ENCODE peak calls at places on chromosomes 3 and 15, in nine cellular contexts. A is heart right ventricle, B is heart left ventricle, G is foreskin fibroblast, P is GM23248, M is fibroblast of pulmonary artery, Y is mesendoderm, J is lower lobe of right lung, N is GM12878. W is an unnamed sample.

GRCh38 chr3:139518926-139519842 is 20.4 kb downstream of the RBP1 start:
- DNase-seq in A (no peak), B (no peak), G (no peak), P (no peak), M (no peak), Y (no peak), J (no peak), N (no peak), W (no peak)

GRCh38 chr3:42149537-42150426 is 58.6 kb downstream of the TRAK1 start:
- DNase-seq in A (no peak), B (no peak), G (no peak), P (no peak), M (no peak), Y (peak), J (peak), N (no peak), W (no peak)

GRCh38 chr3:163809540-163809993 is 1268.7 kb downstream of the SI start:
- DNase-seq in A (no peak), B (no peak), G (no peak), P (no peak), M (no peak), Y (peak), J (no peak), N (peak), W (no peak)

GRCh38 chr3:67006460-67006859 is 8.4 kb downstream of the KBTBD8 start:
- DNase-seq in A (no peak), B (no peak), G (no peak), P (no peak), M (peak), Y (no peak), J (no peak), N (no peak), W (no peak)

GRCh38 chr3:52437326-52438103 is 7.4 kb downstream of the SEMA3G start:
- DNase-seq in A (no peak), B (peak), G (no peak), P (no peak), M (no peak), Y (no peak), J (no peak), N (no peak), W (no peak)

GRCh38 chr3:133192363-133192945 is 154.3 kb downstream of the TMEM108 start:
- DNase-seq in A (no peak), B (no peak), G (no peak), P (no peak), M (no peak), Y (peak), J (no peak), N (no peak), W (no peak)

GRCh38 chr15:63192604-63193206 is 3.3 kb downstream of the RAB8B start:
- DNase-seq in A (no peak), B (no peak), G (no peak), P (no peak), M (no peak), Y (no peak), J (no peak), N (no peak), W (peak)

GRCh38 chr3:58497074-58497473 is 5.2 kb downstream of the KCTD6 start:
- DNase-seq in A (no peak), B (no peak), G (no peak), P (no peak), M (no peak), Y (peak), J (no peak), N (no peak), W (no peak)

GRCh38 chr15:89132611-89133242 is 44.5 kb downstream of the ABHD2 start:
- DNase-seq in A (no peak), B (no peak), G (no peak), P (no peak), M (peak), Y (no peak), J (no peak), N (no peak), W (no peak)

GRCh38 chr15:63923993-63924950 is 90.5 kb upstream of the HERC1 start:
- DNase-seq in A (no peak), B (no peak), G (no peak), P (no peak), M (no peak), Y (no peak), J (no peak), N (no peak), W (no peak)

GRCh38 chr3:127413871-127414270 is 126.0 kb upstream of the PRR20G start:
- DNase-seq in A (no peak), B (peak), G (no peak), P (no peak), M (no peak), Y (no peak), J (no peak), N (no peak), W (no peak)

GRCh38 chr15:69666441-69666882 is 213.8 kb downstream of the RPLP1 start:
- DNase-seq in A (no peak), B (no peak), G (no peak), P (peak), M (peak), Y (no peak), J (peak), N (no peak), W (peak)

GRCh38 chr3:46690798-46691197 is 2.7 kb downstream of the ALS2CL start:
- DNase-seq in A (peak), B (peak), G (no peak), P (peak), M (no peak), Y (no peak), J (peak), N (no peak), W (no peak)

GRCh38 chr3:41241159-41241558 is 41.9 kb downstream of the CTNNB1 start:
- DNase-seq in A (no peak), B (no peak), G (no peak), P (no peak), M (no peak), Y (no peak), J (no peak), N (no peak), W (no peak)

GRCh38 chr3:138862924-138863775 is 28.4 kb upstream of the PIK3CB start:
- DNase-seq in A (no peak), B (no peak), G (peak), P (peak), M (peak), Y (peak), J (no peak), N (no peak), W (no peak)

GRCh38 chr3:196528639-196529233 is 13.6 kb upstream of the SMCO1 start:
- DNase-seq in A (peak), B (peak), G (peak), P (peak), M (peak), Y (peak), J (peak), N (no peak), W (peak)

GRCh38 chr3:130276203-130276803 is 69.2 kb upstream of the COL6A5 start:
- DNase-seq in A (no peak), B (no peak), G (peak), P (peak), M (peak), Y (peak), J (no peak), N (no peak), W (no peak)

GRCh38 chr3:107796786-107797185 is 274.0 kb downstream of the BBX start:
- DNase-seq in A (no peak), B (no peak), G (peak), P (peak), M (peak), Y (no peak), J (no peak), N (no peak), W (no peak)

GRCh38 chr3:114214542-114215341 is 22.6 kb downstream of the ZNF80 start:
- DNase-seq in A (no peak), B (no peak), G (no peak), P (no peak), M (no peak), Y (peak), J (no peak), N (no peak), W (peak)

GRCh38 chr3:8622873-8623725 is 21.5 kb downstream of the SSUH2 start:
- DNase-seq in A (peak), B (peak), G (peak), P (peak), M (peak), Y (peak), J (peak), N (no peak), W (peak)

GRCh38 chr3:111603679-111604643 is 8.8 kb upstream of the ZBED2 start:
- DNase-seq in A (no peak), B (no peak), G (no peak), P (no peak), M (no peak), Y (no peak), J (no peak), N (no peak), W (no peak)

GRCh38 chr3:169923189-169923588 is 11.8 kb downstream of the SAMD7 start:
- DNase-seq in A (peak), B (peak), G (no peak), P (no peak), M (peak), Y (no peak), J (no peak), N (no peak), W (no peak)

GRCh38 chr3:37926611-37927010 is 64.0 kb upstream of the VILL start:
- DNase-seq in A (no peak), B (no peak), G (no peak), P (no peak), M (peak), Y (no peak), J (no peak), N (no peak), W (no peak)

GRCh38 chr3:171654809-171655208 is 155.5 kb downstream of the PLD1 start:
- DNase-seq in A (peak), B (no peak), G (peak), P (peak), M (peak), Y (no peak), J (no peak), N (no peak), W (no peak)

GRCh38 chr3:53069422-53070068 is 23.7 kb upstream of the SFMBT1 start:
- DNase-seq in A (no peak), B (no peak), G (no peak), P (peak), M (peak), Y (peak), J (no peak), N (no peak), W (no peak)

GRCh38 chr3:242986-243706 is 46.6 kb downstream of the CHL1 start:
- DNase-seq in A (no peak), B (no peak), G (no peak), P (peak), M (peak), Y (no peak), J (no peak), N (no peak), W (no peak)

GRCh38 chr3:181572432-181572831 is 139.3 kb upstream of the SOX2 start:
- DNase-seq in A (no peak), B (no peak), G (no peak), P (no peak), M (no peak), Y (no peak), J (no peak), N (no peak), W (no peak)

GRCh38 chr15:91921188-91921820 is 67.8 kb downstream of the SLCO3A1 start:
- DNase-seq in A (no peak), B (no peak), G (no peak), P (no peak), M (peak), Y (no peak), J (no peak), N (no peak), W (no peak)

GRCh38 chr3:126683506-126683905 is 20.5 kb upstream of the CHCHD6 start:
- DNase-seq in A (no peak), B (no peak), G (no peak), P (no peak), M (no peak), Y (peak), J (no peak), N (no peak), W (no peak)

GRCh38 chr3:71229905-71230657 is 353.4 kb downstream of the FOXP1 start:
- DNase-seq in A (no peak), B (no peak), G (no peak), P (no peak), M (no peak), Y (no peak), J (no peak), N (no peak), W (no peak)

GRCh38 chr3:71226565-71227281 is 356.8 kb downstream of the FOXP1 start:
- DNase-seq in A (peak), B (peak), G (no peak), P (peak), M (no peak), Y (no peak), J (peak), N (peak), W (peak)

GRCh38 chr3:71227344-71227743 is 356.2 kb downstream of the FOXP1 start:
- DNase-seq in A (no peak), B (no peak), G (no peak), P (no peak), M (no peak), Y (no peak), J (no peak), N (no peak), W (no peak)

GRCh38 chr3:71225951-71226564 is 357.5 kb downstream of the FOXP1 start:
- DNase-seq in A (no peak), B (no peak), G (no peak), P (peak), M (no peak), Y (no peak), J (no peak), N (no peak), W (no peak)

DNA sequence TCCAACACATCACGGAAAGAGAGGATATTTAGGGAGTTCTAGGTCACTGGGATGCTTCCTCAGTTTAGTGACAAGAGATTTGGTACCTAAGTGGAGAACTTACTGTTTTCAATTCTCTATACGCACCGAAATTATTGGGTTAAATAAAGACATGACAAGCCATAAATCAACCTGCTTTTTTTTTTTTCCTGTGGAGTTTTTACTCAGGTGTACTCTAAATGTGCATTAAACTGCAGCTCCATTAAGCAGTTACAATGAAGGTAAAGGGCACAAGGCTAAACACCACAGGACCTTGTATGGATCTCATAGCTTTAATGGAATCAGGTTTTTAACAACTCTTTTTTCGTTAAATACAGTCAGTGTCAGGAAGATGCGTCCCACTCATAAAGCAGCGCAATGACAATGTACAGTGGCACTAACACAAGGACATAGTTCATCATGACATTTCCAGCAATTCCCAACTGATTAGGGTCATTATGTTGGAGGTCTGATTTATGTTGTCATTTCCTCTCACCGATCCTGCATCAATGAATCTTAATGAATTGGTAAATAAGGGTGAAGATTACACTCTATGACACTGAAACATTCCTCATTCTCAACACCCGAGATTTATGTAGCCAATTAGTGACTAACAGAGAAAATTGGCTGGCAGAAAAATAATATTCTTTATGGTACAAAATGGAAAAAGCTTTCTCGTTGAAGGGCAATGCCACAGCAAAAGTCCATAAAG is 355.2 kb downstream of the FOXP1 start:
- DNase-seq in A (no peak), B (no peak), G (no peak), P (no peak), M (no peak), Y (no peak), J (no peak), N (no peak), W (no peak)
- H3K4me3 ChIP-seq in A (no peak), B (no peak), G (no peak), P (no peak), M (no peak), Y (no peak), J (no peak), N (no peak), W (no peak)

GRCh38 chr15:66472176-66472999 is 25.2 kb downstream of the SNAPC5 start:
- DNase-seq in A (no peak), B (no peak), G (no peak), P (peak), M (peak), Y (peak), J (no peak), N (peak), W (peak)
- H3K4me3 ChIP-seq in A (no peak), B (no peak), G (no peak), P (no peak), M (no peak), Y (no peak), J (no peak), N (no peak), W (no peak)

DNA sequence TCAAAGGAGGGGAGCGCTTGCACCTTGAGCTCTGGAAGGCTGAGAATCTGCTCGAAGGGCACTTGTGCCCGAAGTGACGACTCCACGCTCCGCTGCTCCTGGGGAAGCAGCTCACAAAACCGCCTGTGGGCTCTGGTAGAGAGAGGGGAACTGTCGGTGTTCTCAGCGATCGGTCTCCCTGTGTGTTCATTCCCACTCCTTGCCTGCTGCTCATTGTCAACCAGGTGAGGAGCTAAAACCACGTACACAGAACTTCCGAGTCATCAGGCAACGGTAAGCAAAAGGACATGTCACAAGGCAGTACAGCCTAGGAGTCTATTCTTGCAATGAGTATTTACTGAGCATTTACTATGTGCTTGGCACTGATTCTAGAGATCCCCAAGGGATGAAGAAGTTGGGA is 1.5 kb downstream of the CIB1 start:
- DNase-seq in A (no peak), B (no peak), G (no peak), P (peak), M (no peak), Y (no peak), J (no peak), N (no peak), W (no peak)
- H3K4me3 ChIP-seq in A (no peak), B (peak), G (peak), P (peak), M (no peak), Y (no peak), J (peak), N (peak), W (peak)

GRCh38 chr3:48189321-48189720 is 1.1 kb upstream of the CDC25A start:
- DNase-seq in A (no peak), B (no peak), G (no peak), P (no peak), M (no peak), Y (no peak), J (no peak), N (no peak), W (no peak)

GRCh38 chr3:48185129-48185528 is 3.1 kb downstream of the CDC25A start:
- DNase-seq in A (no peak), B (no peak), G (no peak), P (no peak), M (no peak), Y (no peak), J (no peak), N (no peak), W (no peak)

GRCh38 chr3:48188266-48189201 is at the start of gene CDC25A:
- DNase-seq in A (peak), B (peak), G (peak), P (peak), M (peak), Y (peak), J (peak), N (peak), W (peak)

GRCh38 chr3:48186993-48187578 is 1.1 kb downstream of the CDC25A start:
- DNase-seq in A (no peak), B (no peak), G (peak), P (peak), M (peak), Y (peak), J (no peak), N (no peak), W (no peak)

DNA sequence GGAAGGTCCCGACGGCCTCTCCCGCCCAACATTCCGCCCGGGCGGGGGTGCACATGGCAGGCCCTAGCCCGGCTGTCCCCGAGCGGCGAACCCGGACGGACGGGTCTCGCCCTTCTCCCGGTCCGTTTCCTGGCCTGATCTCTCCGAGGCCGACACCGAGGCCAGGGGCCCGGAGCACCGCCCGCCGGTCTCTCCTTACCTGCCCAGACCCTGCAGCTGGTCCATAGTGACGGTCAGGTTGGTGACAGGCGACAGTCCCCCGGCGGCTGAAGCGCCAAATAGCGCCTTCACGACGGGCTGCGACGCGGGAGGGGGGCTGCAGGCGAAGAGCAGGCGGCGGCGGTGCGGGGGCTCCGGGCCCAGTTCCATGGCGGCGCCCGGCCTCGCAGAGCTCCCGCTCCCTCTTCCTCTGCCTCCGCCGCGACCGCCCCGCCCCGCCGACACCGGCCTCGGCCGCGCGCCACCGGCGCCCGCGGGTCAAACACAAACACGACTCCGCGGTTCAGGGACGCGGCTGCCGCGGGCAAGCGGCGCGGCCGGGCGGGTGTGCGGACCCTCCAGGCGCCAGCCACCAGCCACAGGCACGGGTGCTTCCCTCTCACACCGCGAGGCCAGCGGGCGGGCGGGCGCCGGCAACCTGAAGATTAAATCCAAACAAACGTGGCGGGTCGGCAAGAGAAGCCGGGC is 495 bp downstream of the CDC25A start:
- DNase-seq in A (peak), B (peak), G (peak), P (no peak), M (peak), Y (peak), J (peak), N (no peak), W (no peak)
- H3K4me3 ChIP-seq in A (peak), B (peak), G (peak), P (peak), M (peak), Y (peak), J (peak), N (peak), W (peak)

GRCh38 chr15:66799242-66799641 is 97.2 kb downstream of the SMAD6 start:
- DNase-seq in A (no peak), B (no peak), G (no peak), P (no peak), M (no peak), Y (no peak), J (no peak), N (no peak), W (no peak)
- H3K4me3 ChIP-seq in A (no peak), B (no peak), G (no peak), P (peak), M (no peak), Y (no peak), J (no peak), N (no peak), W (no peak)

DNA sequence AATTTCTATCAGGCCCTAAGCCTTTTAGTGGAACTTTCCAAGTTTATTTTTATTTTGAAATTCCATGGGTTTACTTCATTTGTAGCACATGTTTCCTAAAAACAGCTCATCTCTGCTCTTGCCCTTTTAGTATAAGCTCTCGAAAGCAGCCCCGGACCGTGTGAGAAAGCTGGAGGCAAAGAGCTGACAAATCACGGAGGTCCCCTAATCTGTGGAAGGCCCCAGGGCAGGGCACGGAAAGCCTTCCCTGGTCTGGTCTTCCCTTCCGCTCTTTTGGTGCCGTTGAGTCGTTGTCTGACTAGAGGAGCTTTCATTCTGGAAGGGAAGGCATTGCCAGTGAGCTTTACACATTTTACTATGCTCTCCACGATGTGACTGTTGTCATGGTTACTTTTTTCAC is 71.8 kb downstream of the CYP19A1 start:
- DNase-seq in A (no peak), B (no peak), G (no peak), P (peak), M (no peak), Y (peak), J (no peak), N (no peak), W (no peak)
- H3K4me3 ChIP-seq in A (no peak), B (peak), G (peak), P (peak), M (peak), Y (no peak), J (peak), N (no peak), W (no peak)

GRCh38 chr3:29283297-29283681 is 2.4 kb downstream of the RBMS3 start:
- DNase-seq in A (no peak), B (no peak), G (no peak), P (peak), M (peak), Y (no peak), J (no peak), N (no peak), W (no peak)
- H3K4me3 ChIP-seq in A (peak), B (peak), G (peak), P (peak), M (peak), Y (no peak), J (peak), N (peak), W (peak)

W was measured in GM06990.